ENCODE peak calls at places on chromosomes 11 and 22, in nine cellular contexts. R is fibroblast of lung; Q is mammary epithelial cell; M is sigmoid colon; V is left ventricle myocardium inferior; E is CD8-positive, alpha-beta T cell; L is endothelial cell; U is H9; B is SK-N-SH. S is an unnamed sample.

GRCh38 chr11:43687120-43687791 is 6.7 kb downstream of the HSD17B12 start:
- DNase-seq in R (peak), Q (peak), M (no peak), V (peak), E (no peak), L (peak), U (no peak), B (no peak), S (peak)

GRCh38 chr11:9953994-9954626 is 290.2 kb downstream of the SWAP70 start:
- DNase-seq in R (no peak), Q (no peak), M (no peak), V (no peak), E (no peak), L (no peak), U (no peak), B (no peak), S (peak)

GRCh38 chr22:31995807-31996206 is 47.3 kb upstream of the SLC5A1 start:
- DNase-seq in R (peak), Q (peak), M (no peak), V (no peak), E (no peak), L (no peak), U (no peak), B (no peak), S (no peak)

GRCh38 chr11:134275534-134276395 is at the start of gene GLB1L3:
- DNase-seq in R (peak), Q (peak), M (no peak), V (no peak), E (peak), L (peak), U (peak), B (peak), S (no peak)

GRCh38 chr11:101860694-101861371 is 54.0 kb upstream of the CEP126 start:
- DNase-seq in R (peak), Q (peak), M (no peak), V (no peak), E (peak), L (peak), U (peak), B (peak), S (peak)

GRCh38 chr11:34823197-34823596 is 93.0 kb downstream of the APIP start:
- DNase-seq in R (no peak), Q (no peak), M (no peak), V (no peak), E (no peak), L (no peak), U (no peak), B (no peak), S (no peak)

GRCh38 chr11:65043881-65044501 is 3.0 kb downstream of the SAC3D1 start:
- DNase-seq in R (peak), Q (peak), M (peak), V (peak), E (no peak), L (no peak), U (no peak), B (no peak), S (peak)

GRCh38 chr11:102654761-102655160 is 29.6 kb upstream of the MMP20 start:
- DNase-seq in R (no peak), Q (no peak), M (no peak), V (no peak), E (no peak), L (no peak), U (no peak), B (no peak), S (no peak)

GRCh38 chr22:22952531-22953295 is 65.1 kb downstream of the IGLL5 start:
- DNase-seq in R (no peak), Q (no peak), M (no peak), V (no peak), E (no peak), L (no peak), U (no peak), B (no peak), S (no peak)

GRCh38 chr11:46006418-46007070 is 84.1 kb downstream of the LARGE2 start:
- DNase-seq in R (peak), Q (peak), M (no peak), V (no peak), E (no peak), L (peak), U (no peak), B (peak), S (peak)

GRCh38 chr11:57751676-57752253 is at the start of gene BTBD18:
- DNase-seq in R (peak), Q (peak), M (no peak), V (no peak), E (no peak), L (peak), U (peak), B (peak), S (peak)
- TF ChIP-seq CTCF in R (peak), Q (peak), M (peak), V (peak), E (no peak), L (no peak), U (peak), B (peak), S (peak)

GRCh38 chr11:69435161-69435990 is 46.1 kb upstream of the LINC01488 start:
- DNase-seq in R (no peak), Q (no peak), M (peak), V (no peak), E (no peak), L (no peak), U (no peak), B (no peak), S (no peak)

GRCh38 chr11:69438286-69438920 is 43.1 kb upstream of the LINC01488 start:
- DNase-seq in R (no peak), Q (no peak), M (no peak), V (no peak), E (no peak), L (no peak), U (no peak), B (no peak), S (no peak)

GRCh38 chr11:69436041-69436982 is 45.2 kb upstream of the LINC01488 start:
- DNase-seq in R (no peak), Q (no peak), M (peak), V (no peak), E (no peak), L (no peak), U (no peak), B (no peak), S (no peak)

GRCh38 chr11:69437876-69438205 is 43.6 kb upstream of the LINC01488 start:
- DNase-seq in R (no peak), Q (no peak), M (no peak), V (no peak), E (no peak), L (no peak), U (no peak), B (no peak), S (no peak)

GRCh38 chr11:69437001-69437875 is 44.2 kb upstream of the LINC01488 start:
- DNase-seq in R (peak), Q (peak), M (peak), V (no peak), E (no peak), L (no peak), U (peak), B (no peak), S (peak)
- TF ChIP-seq CTCF in R (no peak), Q (no peak), M (no peak), V (no peak), E (no peak), L (no peak), U (peak), B (no peak), S (no peak)

GRCh38 chr11:121706884-121707283 is 254.1 kb upstream of the SORL1-AS1 start:
- DNase-seq in R (no peak), Q (no peak), M (no peak), V (no peak), E (no peak), L (no peak), U (no peak), B (peak), S (no peak)
- TF ChIP-seq CTCF in R (no peak), Q (no peak), M (no peak), V (no peak), E (no peak), L (no peak), U (no peak), B (no peak), S (no peak)

DNA sequence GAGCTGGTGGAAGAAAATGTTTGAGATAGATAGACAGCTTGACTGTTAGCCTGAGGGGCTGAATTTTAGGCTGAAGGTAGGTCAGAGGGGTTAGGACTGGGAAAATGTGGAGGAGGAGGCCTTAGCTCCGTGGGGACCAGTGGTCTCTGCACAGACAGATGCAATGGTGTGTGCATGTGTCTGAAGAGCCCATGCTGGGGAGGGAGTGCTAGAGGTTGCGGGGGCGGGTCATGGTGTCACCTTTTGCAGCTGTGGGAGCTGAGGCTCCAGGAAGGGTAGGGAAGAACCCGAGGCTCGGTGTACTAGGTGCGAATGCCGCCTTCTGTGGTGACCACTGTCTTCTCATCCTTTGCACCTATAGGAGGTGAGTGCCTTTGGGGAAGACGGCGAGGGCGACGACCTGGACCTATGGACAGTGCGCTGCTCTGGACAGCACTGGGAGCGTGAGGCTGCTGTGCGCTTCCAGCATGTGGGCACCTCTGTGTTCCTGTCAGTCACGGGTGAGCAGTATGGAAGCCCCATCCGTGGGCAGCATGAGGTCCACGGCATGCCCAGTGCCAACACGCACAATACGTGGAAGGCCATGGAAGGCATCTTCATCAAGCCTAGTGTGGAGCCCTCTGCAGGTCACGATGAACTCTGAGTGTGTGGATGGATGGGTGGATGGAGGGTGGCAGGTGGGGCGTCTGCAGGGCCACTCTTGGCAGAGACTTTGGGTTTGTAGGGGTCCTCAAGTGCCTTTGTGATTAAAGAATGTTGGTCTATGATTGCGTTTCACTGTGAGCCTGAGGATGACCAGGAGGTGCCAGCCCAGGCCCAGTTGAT is 1.6 kb downstream of the SDF2L1 start:
- DNase-seq in R (no peak), Q (no peak), M (no peak), V (no peak), E (no peak), L (no peak), U (no peak), B (no peak), S (no peak)
- TF ChIP-seq CTCF in R (no peak), Q (no peak), M (no peak), V (no peak), E (no peak), L (no peak), U (no peak), B (peak), S (no peak)

GRCh38 chr22:29606320-29606719 is 2.9 kb downstream of the NF2 start:
- DNase-seq in R (no peak), Q (no peak), M (no peak), V (no peak), E (no peak), L (no peak), U (peak), B (no peak), S (no peak)

GRCh38 chr22:29607426-29607825 is 4.0 kb downstream of the NF2 start:
- DNase-seq in R (peak), Q (no peak), M (no peak), V (no peak), E (no peak), L (no peak), U (no peak), B (no peak), S (no peak)

GRCh38 chr22:29610780-29611179 is 7.3 kb downstream of the NF2 start:
- DNase-seq in R (no peak), Q (no peak), M (no peak), V (no peak), E (no peak), L (no peak), U (no peak), B (no peak), S (no peak)

GRCh38 chr22:29605236-29605850 is 1.9 kb downstream of the NF2 start:
- DNase-seq in R (no peak), Q (no peak), M (no peak), V (no peak), E (no peak), L (no peak), U (no peak), B (no peak), S (no peak)

DNA sequence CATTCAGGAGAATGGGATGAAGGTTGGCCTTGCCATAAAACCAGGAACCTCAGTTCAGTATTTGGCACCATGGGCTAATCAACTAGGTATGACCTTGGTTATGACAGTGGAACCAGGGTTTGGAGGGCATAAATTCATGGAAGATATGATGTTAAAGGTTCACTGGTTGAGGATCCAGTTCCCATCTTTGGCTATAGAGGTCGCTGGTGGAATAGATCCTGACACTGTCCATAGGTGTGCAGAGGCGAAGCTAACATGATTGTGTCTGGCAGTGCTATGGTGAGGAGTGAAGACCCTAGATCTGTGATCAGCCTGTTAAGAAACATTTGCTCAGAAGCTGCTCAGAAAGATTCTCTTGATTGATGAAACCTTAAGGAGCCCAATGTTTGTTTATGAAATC is 5.7 kb downstream of the NF2 start:
- DNase-seq in R (no peak), Q (no peak), M (no peak), V (no peak), E (no peak), L (peak), U (no peak), B (no peak), S (no peak)
- TF ChIP-seq CTCF in R (no peak), Q (peak), M (no peak), V (peak), E (no peak), L (peak), U (peak), B (no peak), S (no peak)

GRCh38 chr11:39724404-39724803 is 1735.0 kb downstream of the LRRC4C start:
- DNase-seq in R (no peak), Q (no peak), M (no peak), V (no peak), E (no peak), L (no peak), U (no peak), B (peak), S (peak)
- TF ChIP-seq CTCF in R (no peak), Q (no peak), M (no peak), V (no peak), E (no peak), L (peak), U (peak), B (peak), S (peak)

DNA sequence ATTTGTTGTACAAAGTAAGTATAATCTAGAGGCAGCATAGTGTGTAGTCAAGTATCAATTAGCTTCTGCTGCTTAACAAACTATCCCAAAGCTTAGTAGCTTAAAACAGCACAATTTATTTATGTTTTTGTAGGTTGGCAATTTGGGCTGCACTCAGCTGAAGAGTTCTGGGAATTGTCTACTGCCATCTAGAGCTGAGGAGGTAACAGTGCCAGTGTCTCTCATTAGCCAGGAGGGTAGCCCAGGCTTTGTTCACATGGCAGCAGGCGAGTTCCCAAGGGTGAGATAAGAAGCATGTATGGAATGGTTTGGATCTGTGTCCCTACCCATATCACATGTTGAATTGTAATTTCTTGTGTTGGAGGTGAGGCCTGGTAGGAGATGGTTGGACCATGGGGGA is 45.8 kb upstream of the SLN start:
- DNase-seq in R (no peak), Q (no peak), M (no peak), V (no peak), E (no peak), L (no peak), U (no peak), B (no peak), S (no peak)
- TF ChIP-seq CTCF in R (no peak), Q (peak), M (no peak), V (no peak), E (no peak), L (no peak), U (peak), B (no peak), S (no peak)

DNA sequence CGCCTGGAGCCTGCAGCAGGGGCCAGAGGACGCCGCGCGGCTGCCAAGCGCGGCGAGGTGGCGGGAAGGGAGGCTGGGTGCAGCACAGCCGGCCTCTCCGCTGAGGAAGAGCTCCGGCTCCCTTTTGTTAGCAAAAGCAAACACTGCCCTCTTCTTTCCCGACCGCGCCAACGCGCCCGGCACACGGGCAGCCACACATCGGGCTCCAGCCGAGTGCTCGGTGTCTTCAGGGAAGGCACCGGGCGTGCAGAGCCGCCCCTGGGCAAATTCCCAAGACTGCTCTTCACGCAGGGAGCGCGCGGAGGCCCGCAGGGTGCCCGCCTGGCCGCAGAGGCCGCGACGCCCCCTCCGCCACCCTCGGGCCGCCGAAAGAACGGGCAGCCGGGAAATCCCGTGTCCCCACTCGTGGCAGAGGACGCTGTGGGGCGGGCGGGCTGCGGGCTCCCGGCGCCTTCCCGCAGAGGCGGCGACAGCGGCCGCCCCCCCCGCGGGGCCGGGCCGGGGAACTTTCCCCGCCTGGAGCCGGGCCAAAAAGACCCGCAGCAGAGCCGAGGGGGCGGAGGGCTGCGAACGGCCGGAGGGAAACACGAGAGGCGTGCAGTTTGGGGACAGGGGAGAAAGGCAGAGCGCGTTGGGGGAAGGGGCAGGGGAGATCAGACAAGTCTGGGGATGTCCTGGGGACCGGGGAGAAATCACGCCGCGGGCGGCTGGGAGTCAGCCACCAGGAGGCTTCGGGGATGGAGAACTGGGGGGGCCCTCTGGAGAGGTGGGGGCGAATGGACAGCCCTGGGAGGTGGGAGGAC is 931 bp downstream of the CADM1 start:
- DNase-seq in R (peak), Q (peak), M (peak), V (peak), E (peak), L (peak), U (peak), B (peak), S (no peak)
- TF ChIP-seq CTCF in R (peak), Q (peak), M (peak), V (peak), E (no peak), L (no peak), U (peak), B (peak), S (no peak)

GRCh38 chr11:47645500-47645899 is 3.1 kb upstream of the MTCH2 start:
- DNase-seq in R (no peak), Q (no peak), M (no peak), V (no peak), E (no peak), L (no peak), U (no peak), B (no peak), S (no peak)

GRCh38 chr11:47646019-47646418 is 3.7 kb upstream of the MTCH2 start:
- DNase-seq in R (no peak), Q (no peak), M (no peak), V (no peak), E (no peak), L (no peak), U (no peak), B (no peak), S (no peak)

GRCh38 chr11:47641585-47642098 is 717 bp downstream of the MTCH2 start:
- DNase-seq in R (peak), Q (peak), M (no peak), V (no peak), E (no peak), L (no peak), U (no peak), B (peak), S (no peak)

GRCh38 chr11:47642099-47642855 is at the start of gene MTCH2:
- DNase-seq in R (peak), Q (peak), M (peak), V (peak), E (peak), L (peak), U (peak), B (peak), S (peak)
- TF ChIP-seq CTCF in R (no peak), Q (no peak), M (no peak), V (peak), E (no peak), L (no peak), U (peak), B (no peak), S (no peak)

S was measured in MCF 10A.